ENCODE peak calls at places on chromosomes 6 and 20, in five cellular contexts. One of them, this sample, is unnamed.
A peak's percentile ranks its signal among the peaks of the same experiment; 100 is the strongest.

GRCh38 chr20:32191873-32192272 is 15.7 kb downstream of the PLAGL2 start:
- DNase-seq in fibroblast of lung: no peak
- DNase-seq in H9: no peak
- DNase-seq in cardiac fibroblast: peak; percentile 14
- DNase-seq in IMR-90: peak; percentile 46
- DNase-seq in this sample: no peak

GRCh38 chr6:141110486-141110885 is 1022.2 kb upstream of the GJE1 start:
- DNase-seq in fibroblast of lung: no peak
- DNase-seq in H9: no peak
- DNase-seq in cardiac fibroblast: peak; percentile 88
- DNase-seq in IMR-90: peak; percentile 57
- DNase-seq in this sample: no peak

GRCh38 chr6:44580901-44581300 is 193.4 kb downstream of the CDC5L start:
- DNase-seq in fibroblast of lung: peak; percentile 57
- DNase-seq in H9: no peak
- DNase-seq in cardiac fibroblast: peak; percentile 75
- DNase-seq in IMR-90: peak; percentile 74
- DNase-seq in this sample: no peak

GRCh38 chr6:29943053-29943966 is 978 bp downstream of the HLA-A start:
- DNase-seq in fibroblast of lung: no peak
- DNase-seq in H9: no peak
- DNase-seq in cardiac fibroblast: no peak
- DNase-seq in IMR-90: no peak
- DNase-seq in this sample: no peak

GRCh38 chr20:58215116-58215515 is 13.3 kb downstream of the ANKRD60 start:
- DNase-seq in fibroblast of lung: no peak
- DNase-seq in H9: no peak
- DNase-seq in cardiac fibroblast: no peak
- DNase-seq in IMR-90: no peak
- DNase-seq in this sample: no peak

GRCh38 chr6:26309731-26310142 is 55.3 kb upstream of the BTN3A2 start:
- DNase-seq in fibroblast of lung: peak; percentile 56
- DNase-seq in H9: no peak
- DNase-seq in cardiac fibroblast: peak; percentile 92
- DNase-seq in IMR-90: peak; percentile 95
- DNase-seq in this sample: no peak

GRCh38 chr6:160767019-160767646 is 65.1 kb downstream of the PLG start:
- DNase-seq in fibroblast of lung: peak; percentile 65
- DNase-seq in H9: peak; percentile 82
- DNase-seq in cardiac fibroblast: peak; percentile 24
- DNase-seq in IMR-90: no peak
- DNase-seq in this sample: no peak

GRCh38 chr6:31058128-31058894 is 48.0 kb downstream of the MUC22 start:
- DNase-seq in fibroblast of lung: peak; percentile 94
- DNase-seq in H9: no peak
- DNase-seq in cardiac fibroblast: peak; percentile 96
- DNase-seq in IMR-90: peak; percentile 98
- DNase-seq in this sample: no peak

GRCh38 chr6:111474106-111474505 is 8.9 kb downstream of the REV3L start:
- DNase-seq in fibroblast of lung: no peak
- DNase-seq in H9: no peak
- DNase-seq in cardiac fibroblast: no peak
- DNase-seq in IMR-90: no peak
- DNase-seq in this sample: no peak

GRCh38 chr6:17485181-17485580 is 91.8 kb downstream of the CAP2 start:
- DNase-seq in fibroblast of lung: no peak
- DNase-seq in H9: no peak
- DNase-seq in cardiac fibroblast: no peak
- DNase-seq in IMR-90: no peak
- DNase-seq in this sample: no peak

GRCh38 chr20:6765469-6766058 is 1.9 kb upstream of the BMP2 start:
- DNase-seq in fibroblast of lung: peak; percentile 82
- DNase-seq in H9: no peak
- DNase-seq in cardiac fibroblast: peak; percentile 85
- DNase-seq in IMR-90: peak; percentile 61
- DNase-seq in this sample: no peak

GRCh38 chr20:57434390-57434700 is 43.1 kb downstream of the RBM38 start:
- DNase-seq in fibroblast of lung: no peak
- DNase-seq in H9: no peak
- DNase-seq in cardiac fibroblast: no peak
- DNase-seq in IMR-90: no peak
- DNase-seq in this sample: no peak

GRCh38 chr20:20371133-20371532 is 3.2 kb downstream of the INSM1 start:
- DNase-seq in fibroblast of lung: no peak
- DNase-seq in H9: no peak
- DNase-seq in cardiac fibroblast: no peak
- DNase-seq in IMR-90: no peak
- DNase-seq in this sample: no peak

GRCh38 chr6:139730340-139730974 is 356.0 kb upstream of the CITED2 start:
- DNase-seq in fibroblast of lung: no peak
- DNase-seq in H9: no peak
- DNase-seq in cardiac fibroblast: no peak
- DNase-seq in IMR-90: no peak
- DNase-seq in this sample: no peak

GRCh38 chr6:75382634-75382900 is 98.0 kb upstream of the TMEM30A start:
- DNase-seq in fibroblast of lung: no peak
- DNase-seq in H9: no peak
- DNase-seq in cardiac fibroblast: no peak
- DNase-seq in IMR-90: no peak
- DNase-seq in this sample: no peak

GRCh38 chr20:11905460-11906150 is 12.1 kb upstream of the BTBD3 start:
- DNase-seq in fibroblast of lung: no peak
- DNase-seq in H9: no peak
- DNase-seq in cardiac fibroblast: no peak
- DNase-seq in IMR-90: peak; percentile 29
- DNase-seq in this sample: no peak

GRCh38 chr20:8510808-8511207 is 378.7 kb downstream of the PLCB1 start:
- DNase-seq in fibroblast of lung: no peak
- DNase-seq in H9: no peak
- DNase-seq in cardiac fibroblast: no peak
- DNase-seq in IMR-90: no peak
- DNase-seq in this sample: no peak

GRCh38 chr6:13220266-13220665 is 108.1 kb downstream of the TBC1D7 start:
- DNase-seq in fibroblast of lung: no peak
- DNase-seq in H9: no peak
- DNase-seq in cardiac fibroblast: no peak
- DNase-seq in IMR-90: no peak
- DNase-seq in this sample: no peak

GRCh38 chr20:57904706-57905105 is 194.9 kb upstream of the PMEPA1 start:
- DNase-seq in fibroblast of lung: no peak
- DNase-seq in H9: no peak
- DNase-seq in cardiac fibroblast: no peak
- DNase-seq in IMR-90: no peak
- DNase-seq in this sample: no peak

GRCh38 chr6:44271914-44272313 is 1.7 kb downstream of the TMEM151B start:
- DNase-seq in fibroblast of lung: no peak
- DNase-seq in H9: no peak
- DNase-seq in cardiac fibroblast: no peak
- DNase-seq in IMR-90: no peak
- DNase-seq in this sample: no peak

GRCh38 chr6:155021680-155022079 is 26.6 kb downstream of the TIAM2 start:
- DNase-seq in fibroblast of lung: no peak
- DNase-seq in H9: no peak
- DNase-seq in cardiac fibroblast: no peak
- DNase-seq in IMR-90: no peak
- DNase-seq in this sample: no peak

GRCh38 chr6:34598725-34599124 is 42.6 kb upstream of the SPDEF start:
- DNase-seq in fibroblast of lung: peak; percentile 9
- DNase-seq in H9: no peak
- DNase-seq in cardiac fibroblast: peak; percentile 22
- DNase-seq in IMR-90: peak; percentile 19
- DNase-seq in this sample: no peak

GRCh38 chr6:1390805-1391511 is 1.6 kb downstream of the FOXF2 start:
- DNase-seq in fibroblast of lung: peak; percentile 47
- DNase-seq in H9: peak; percentile 62
- DNase-seq in cardiac fibroblast: no peak
- DNase-seq in IMR-90: peak; percentile 63
- DNase-seq in this sample: no peak

GRCh38 chr20:43691928-43692524 is 25.1 kb downstream of the MYBL2 start:
- DNase-seq in fibroblast of lung: peak; percentile 44
- DNase-seq in H9: peak; percentile 66
- DNase-seq in cardiac fibroblast: peak; percentile 56
- DNase-seq in IMR-90: peak; percentile 18
- DNase-seq in this sample: peak; percentile 42

GRCh38 chr20:4100679-4101078 is 85.3 kb upstream of the RNF24 start:
- DNase-seq in fibroblast of lung: peak; percentile 55
- DNase-seq in H9: no peak
- DNase-seq in cardiac fibroblast: peak; percentile 47
- DNase-seq in IMR-90: peak; percentile 77
- DNase-seq in this sample: no peak

GRCh38 chr20:51616060-51616459 is 73.5 kb upstream of the NFATC2 start:
- DNase-seq in fibroblast of lung: no peak
- DNase-seq in H9: no peak
- DNase-seq in cardiac fibroblast: no peak
- DNase-seq in IMR-90: no peak
- DNase-seq in this sample: no peak
- TF ChIP-seq CTCF in fibroblast of lung: no peak
- TF ChIP-seq CTCF in H9: peak; percentile 56
- TF ChIP-seq CTCF in cardiac fibroblast: peak; percentile 17
- TF ChIP-seq CTCF in IMR-90: peak; percentile 2
- TF ChIP-seq CTCF in this sample: peak; percentile 21

GRCh38 chr20:62900692-62901584 is 25.4 kb downstream of the DIDO1 start:
- DNase-seq in fibroblast of lung: no peak
- DNase-seq in H9: no peak
- DNase-seq in cardiac fibroblast: no peak
- DNase-seq in IMR-90: no peak
- DNase-seq in this sample: no peak
- TF ChIP-seq CTCF in fibroblast of lung: no peak
- TF ChIP-seq CTCF in H9: no peak
- TF ChIP-seq CTCF in cardiac fibroblast: peak; percentile 13
- TF ChIP-seq CTCF in IMR-90: peak; percentile 20
- TF ChIP-seq CTCF in this sample: peak; percentile 34

GRCh38 chr20:46717818-46718541 is 8.5 kb downstream of the SLC2A10 start:
- DNase-seq in fibroblast of lung: no peak
- DNase-seq in H9: no peak
- DNase-seq in cardiac fibroblast: no peak
- DNase-seq in IMR-90: no peak
- DNase-seq in this sample: no peak

GRCh38 chr20:46720019-46720418 is 10.6 kb downstream of the SLC2A10 start:
- DNase-seq in fibroblast of lung: no peak
- DNase-seq in H9: no peak
- DNase-seq in cardiac fibroblast: no peak
- DNase-seq in IMR-90: no peak
- DNase-seq in this sample: no peak

GRCh38 chr20:46713957-46714834 is 4.7 kb downstream of the SLC2A10 start:
- DNase-seq in fibroblast of lung: no peak
- DNase-seq in H9: no peak
- DNase-seq in cardiac fibroblast: no peak
- DNase-seq in IMR-90: no peak
- DNase-seq in this sample: no peak

GRCh38 chr20:46712056-46712636 is 2.7 kb downstream of the SLC2A10 start:
- DNase-seq in fibroblast of lung: no peak
- DNase-seq in H9: no peak
- DNase-seq in cardiac fibroblast: no peak
- DNase-seq in IMR-90: no peak
- DNase-seq in this sample: no peak

DNA sequence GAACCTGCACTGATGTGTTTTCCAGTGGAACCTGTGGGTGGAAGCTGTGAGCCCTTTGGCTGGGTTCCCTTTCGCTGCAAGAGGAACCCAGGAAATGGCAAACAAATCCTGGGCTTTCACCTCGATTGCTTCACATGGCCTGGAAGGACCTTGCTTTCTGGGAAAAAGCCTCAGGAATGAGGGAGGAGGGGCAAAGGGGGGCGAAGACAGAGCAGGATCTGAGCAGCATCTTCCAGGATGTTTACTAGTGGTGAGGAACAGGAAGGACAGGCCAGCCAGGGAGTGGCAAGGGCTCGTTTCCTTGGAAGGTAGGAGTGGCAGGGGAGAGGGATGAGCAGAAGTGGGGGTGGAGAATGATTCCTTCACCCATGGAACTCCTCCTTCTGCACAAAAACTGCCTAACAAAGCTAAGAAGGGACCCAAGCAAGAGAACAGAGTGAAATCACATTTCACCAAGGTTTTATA is 5.9 kb downstream of the SLC2A10 start:
- DNase-seq in fibroblast of lung: peak; percentile 78
- DNase-seq in H9: peak; percentile 69
- DNase-seq in cardiac fibroblast: peak; percentile 42
- DNase-seq in IMR-90: peak; percentile 80
- DNase-seq in this sample: no peak
- TF ChIP-seq CTCF in fibroblast of lung: peak; percentile 19
- TF ChIP-seq CTCF in H9: peak; percentile 40
- TF ChIP-seq CTCF in cardiac fibroblast: peak; percentile 19
- TF ChIP-seq CTCF in IMR-90: no peak
- TF ChIP-seq CTCF in this sample: no peak

DNA sequence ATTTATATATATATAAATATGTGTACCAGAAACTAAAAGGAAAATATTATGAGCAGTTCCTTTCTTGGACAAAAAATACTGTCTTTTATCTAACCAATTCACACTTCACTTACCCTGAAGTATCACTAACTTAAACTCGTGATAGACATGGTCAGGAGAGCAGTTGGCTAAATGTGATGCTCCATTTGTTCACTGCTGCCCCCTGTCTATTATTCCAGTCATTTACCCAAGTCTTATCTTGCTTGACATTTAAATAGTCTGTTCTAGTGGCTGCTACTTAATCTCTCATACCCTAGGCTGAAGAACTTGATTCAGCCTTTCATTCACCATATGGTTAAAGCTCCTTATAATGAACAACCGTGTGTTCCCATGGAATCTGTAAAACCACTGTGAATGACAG is 789.6 kb upstream of the EYS start:
- DNase-seq in fibroblast of lung: peak; percentile 42
- DNase-seq in H9: no peak
- DNase-seq in cardiac fibroblast: no peak
- DNase-seq in IMR-90: no peak
- DNase-seq in this sample: no peak
- TF ChIP-seq CTCF in fibroblast of lung: peak; percentile 52
- TF ChIP-seq CTCF in H9: peak; percentile 74
- TF ChIP-seq CTCF in cardiac fibroblast: no peak
- TF ChIP-seq CTCF in IMR-90: no peak
- TF ChIP-seq CTCF in this sample: no peak

GRCh38 chr20:54048489-54048888 is 21.9 kb downstream of the BCAS1 start:
- DNase-seq in fibroblast of lung: peak; percentile 8
- DNase-seq in H9: no peak
- DNase-seq in cardiac fibroblast: no peak
- DNase-seq in IMR-90: no peak
- DNase-seq in this sample: no peak
- TF ChIP-seq CTCF in fibroblast of lung: no peak
- TF ChIP-seq CTCF in H9: no peak
- TF ChIP-seq CTCF in cardiac fibroblast: no peak
- TF ChIP-seq CTCF in IMR-90: no peak
- TF ChIP-seq CTCF in this sample: no peak

GRCh38 chr6:32402812-32403211 is 4.2 kb downstream of the BTNL2 start:
- DNase-seq in fibroblast of lung: no peak
- DNase-seq in H9: no peak
- DNase-seq in cardiac fibroblast: no peak
- DNase-seq in IMR-90: no peak
- DNase-seq in this sample: no peak
- TF ChIP-seq CTCF in fibroblast of lung: no peak
- TF ChIP-seq CTCF in H9: peak; percentile 36
- TF ChIP-seq CTCF in cardiac fibroblast: no peak
- TF ChIP-seq CTCF in IMR-90: no peak
- TF ChIP-seq CTCF in this sample: no peak

GRCh38 chr6:163355471-163355991 is 59.0 kb upstream of the QKI start:
- DNase-seq in fibroblast of lung: peak; percentile 34
- DNase-seq in H9: no peak
- DNase-seq in cardiac fibroblast: peak; percentile 88
- DNase-seq in IMR-90: peak; percentile 67
- DNase-seq in this sample: no peak
- TF ChIP-seq CTCF in fibroblast of lung: no peak
- TF ChIP-seq CTCF in H9: no peak
- TF ChIP-seq CTCF in cardiac fibroblast: no peak
- TF ChIP-seq CTCF in IMR-90: no peak
- TF ChIP-seq CTCF in this sample: no peak